ENCODE peak calls at places on chromosomes 3 and 15, in ten cellular contexts. U is uterus, E is WTC11, G is neural progenitor cell, O is astrocyte of the spinal cord, V is Panc1, L is mesothelial cell of epicardium, C is fibroblast of mammary gland, F is ovary, T is AG09319. N is an unnamed sample.
A peak's percentile ranks its signal among the peaks of the same experiment; 100 is the strongest.

GRCh38 chr3:13566769-13567310 is 17.9 kb downstream of the FBLN2 start:
- DNase-seq in U (no peak), E (no peak), G (no peak), O (no peak), V (no peak), L (no peak), C (no peak), F (no peak), T (no peak), N (no peak)

GRCh38 chr3:143000525-143000924 is 845 bp upstream of the U2SURP start:
- DNase-seq in U (no peak), E (no peak), G (peak; percentile 41), O (peak; percentile 56), V (no peak), L (no peak), C (peak; percentile 27), F (no peak), T (no peak), N (no peak)

GRCh38 chr3:122678496-122678895 is 2.1 kb upstream of the PARP14 start:
- DNase-seq in U (no peak), E (no peak), G (no peak), O (no peak), V (no peak), L (no peak), C (no peak), F (no peak), T (no peak), N (no peak)

GRCh38 chr15:51401872-51402517 is 60.5 kb downstream of the GLDN start:
- DNase-seq in U (no peak), E (peak; percentile 76), G (peak; percentile 67), O (no peak), V (no peak), L (no peak), C (peak; percentile 51), F (no peak), T (no peak), N (peak; percentile 62)

GRCh38 chr3:115646027-115646690 is 22.8 kb downstream of the GAP43 start:
- DNase-seq in U (no peak), E (no peak), G (no peak), O (no peak), V (no peak), L (no peak), C (peak; percentile 23), F (no peak), T (no peak), N (no peak)

GRCh38 chr3:173553635-173554280 is 156.2 kb downstream of the NLGN1 start:
- DNase-seq in U (no peak), E (no peak), G (peak; percentile 57), O (peak; percentile 57), V (peak; percentile 15), L (no peak), C (peak; percentile 62), F (no peak), T (peak; percentile 4), N (peak; percentile 15)

GRCh38 chr3:107841864-107842263 is 249.0 kb downstream of the CD47 start:
- DNase-seq in U (no peak), E (no peak), G (no peak), O (no peak), V (no peak), L (no peak), C (no peak), F (no peak), T (no peak), N (no peak)

GRCh38 chr15:35293353-35294130 is 208.4 kb upstream of the NANOGP8 start:
- DNase-seq in U (no peak), E (no peak), G (no peak), O (peak; percentile 66), V (no peak), L (no peak), C (peak; percentile 84), F (no peak), T (no peak), N (no peak)

GRCh38 chr15:82649226-82649999 is 2.2 kb upstream of the CPEB1 start:
- DNase-seq in U (no peak), E (no peak), G (no peak), O (no peak), V (no peak), L (no peak), C (no peak), F (no peak), T (no peak), N (no peak)

GRCh38 chr15:82647835-82648256 is 683 bp upstream of the CPEB1 start:
- DNase-seq in U (peak; percentile 53), E (peak; percentile 68), G (peak; percentile 60), O (no peak), V (no peak), L (no peak), C (no peak), F (peak; percentile 59), T (no peak), N (peak; percentile 65)

GRCh38 chr15:82646250-82647044 is 716 bp downstream of the CPEB1 start:
- DNase-seq in U (peak; percentile 27), E (peak; percentile 62), G (peak; percentile 49), O (no peak), V (no peak), L (no peak), C (no peak), F (peak; percentile 44), T (no peak), N (peak; percentile 34)

GRCh38 chr15:82648257-82649103 is 1.3 kb upstream of the CPEB1 start:
- DNase-seq in U (peak; percentile 25), E (peak; percentile 58), G (peak; percentile 65), O (no peak), V (no peak), L (no peak), C (no peak), F (no peak), T (no peak), N (peak; percentile 25)

DNA sequence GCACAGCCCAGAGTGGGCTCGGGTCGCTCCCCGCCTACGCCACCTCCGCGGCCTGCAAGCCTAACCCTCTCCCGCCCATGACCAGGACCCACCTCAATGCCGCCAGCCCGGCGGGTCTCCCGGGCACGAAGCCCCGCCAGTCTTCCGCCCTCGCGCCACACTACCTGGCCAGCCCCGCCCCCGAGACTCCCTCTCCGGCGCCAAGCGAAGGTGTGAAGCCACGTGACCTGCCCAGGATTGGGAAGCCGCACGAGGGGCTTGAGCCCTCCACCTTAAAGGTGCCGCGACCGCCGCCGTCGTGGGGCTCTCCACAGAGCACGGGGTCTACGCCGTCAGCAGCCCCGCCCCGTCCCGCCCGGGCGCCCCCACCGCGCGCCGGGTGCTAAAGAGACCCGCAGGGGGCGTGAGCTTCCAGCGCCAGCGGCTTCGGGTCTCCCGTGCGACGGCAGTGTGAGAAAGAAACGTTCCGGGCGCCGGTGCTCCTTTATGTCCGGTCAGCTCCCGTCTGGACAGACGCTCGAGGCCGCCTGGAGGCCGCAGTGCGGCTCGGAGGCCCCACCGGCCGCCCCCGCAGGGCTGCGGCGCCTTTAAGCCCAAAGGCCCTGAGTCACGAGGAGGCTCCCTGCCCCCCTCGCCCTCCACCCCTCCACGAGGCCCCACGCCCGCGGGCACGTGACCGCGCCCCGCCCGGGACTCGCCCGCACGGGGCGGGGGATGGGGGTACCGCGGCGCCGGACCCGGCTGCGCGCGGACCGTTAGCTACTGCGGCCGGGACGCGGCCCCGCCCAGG is at the start of gene CPEB1:
- DNase-seq in U (peak; percentile 83), E (peak; percentile 49), G (peak; percentile 65), O (peak; percentile 5), V (no peak), L (no peak), C (peak; percentile 43), F (peak; percentile 84), T (no peak), N (peak; percentile 53)
- TF ChIP-seq CTCF in U (no peak), E (no peak), G (peak; percentile 22), O (peak; percentile 8), V (peak; percentile 56), L (no peak), C (no peak), F (peak; percentile 26), T (peak; percentile 11), N (no peak)

GRCh38 chr3:50674349-50675178 is at the start of gene DOCK3:
- DNase-seq in U (peak; percentile 61), E (peak; percentile 55), G (peak; percentile 93), O (peak; percentile 29), V (no peak), L (peak; percentile 68), C (peak; percentile 17), F (peak; percentile 58), T (peak; percentile 7), N (peak; percentile 82)

GRCh38 chr3:50672656-50673055 is 2.1 kb upstream of the DOCK3 start:
- DNase-seq in U (no peak), E (peak; percentile 1), G (no peak), O (no peak), V (no peak), L (no peak), C (no peak), F (no peak), T (no peak), N (no peak)

GRCh38 chr3:50673937-50674336 is 790 bp upstream of the DOCK3 start:
- DNase-seq in U (no peak), E (peak; percentile 2), G (no peak), O (no peak), V (no peak), L (no peak), C (no peak), F (no peak), T (no peak), N (no peak)

GRCh38 chr3:50676031-50676705 is 1.4 kb downstream of the DOCK3 start:
- DNase-seq in U (no peak), E (no peak), G (no peak), O (no peak), V (no peak), L (no peak), C (no peak), F (no peak), T (no peak), N (no peak)

GRCh38 chr3:50675179-50676030 is 678 bp downstream of the DOCK3 start:
- DNase-seq in U (peak; percentile 24), E (peak; percentile 86), G (peak; percentile 85), O (no peak), V (no peak), L (peak; percentile 67), C (no peak), F (peak; percentile 31), T (no peak), N (peak; percentile 75)
- TF ChIP-seq CTCF in U (no peak), E (peak; percentile 74), G (peak; percentile 75), O (peak; percentile 21), V (peak; percentile 86), L (peak; percentile 57), C (no peak), F (no peak), T (peak; percentile 2), N (peak; percentile 16)

GRCh38 chr3:127746400-127747057 is 73.8 kb downstream of the ABTB1 start:
- DNase-seq in U (no peak), E (no peak), G (no peak), O (no peak), V (no peak), L (no peak), C (no peak), F (no peak), T (no peak), N (no peak)
- TF ChIP-seq CTCF in U (no peak), E (no peak), G (no peak), O (peak; percentile 22), V (no peak), L (peak; percentile 9), C (no peak), F (no peak), T (no peak), N (no peak)

DNA sequence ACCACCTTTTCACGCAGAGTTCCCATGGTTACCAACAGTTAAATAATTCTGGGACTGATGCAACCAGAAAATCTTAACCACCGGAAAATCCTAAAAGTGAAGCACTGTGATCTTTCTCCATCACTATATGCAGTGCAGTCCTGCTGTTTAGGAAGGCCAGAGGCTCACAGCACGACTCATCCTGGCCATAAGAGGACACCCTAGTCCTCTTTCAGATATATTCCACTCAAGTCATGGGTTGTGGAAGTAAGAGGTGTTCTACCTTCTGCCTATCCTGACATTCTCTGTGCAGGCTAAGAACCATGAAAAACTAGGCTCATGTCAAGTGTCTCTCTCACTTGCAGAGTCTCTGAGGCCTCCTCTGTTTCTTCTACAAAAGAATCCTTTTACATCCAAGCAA is 67.2 kb downstream of the DHX30 start:
- DNase-seq in U (no peak), E (no peak), G (no peak), O (no peak), V (no peak), L (no peak), C (no peak), F (no peak), T (no peak), N (no peak)
- TF ChIP-seq CTCF in U (no peak), E (no peak), G (no peak), O (peak; percentile 5), V (no peak), L (no peak), C (no peak), F (no peak), T (no peak), N (no peak)

N was measured in nephron progenitor cell.